ENCODE peak calls at places on chromosomes 4 and X, in eight cellular contexts. Z, K, A, R, T, N, W and E are unnamed samples.

GRCh38 chr4:80101768-80102116 is 28.7 kb upstream of the ANTXR2 start:
- DNase-seq in Z (no peak), K (no peak), A (no peak), R (no peak), T (no peak), N (no peak), W (no peak), E (no peak)

GRCh38 chr4:5824635-5825034 is 68.3 kb downstream of the CRMP1 start:
- DNase-seq in Z (no peak), K (no peak), A (no peak), R (no peak), T (peak), N (no peak), W (peak), E (no peak)

GRCh38 chr4:120694973-120695372 is 227.6 kb downstream of the PRDM5 start:
- DNase-seq in Z (no peak), K (no peak), A (no peak), R (no peak), T (peak), N (peak), W (no peak), E (no peak)

GRCh38 chr4:101419324-101420135 is 72.2 kb upstream of the PPP3CA start:
- DNase-seq in Z (no peak), K (no peak), A (peak), R (no peak), T (peak), N (no peak), W (peak), E (no peak)

GRCh38 chr4:6926681-6927478 is 17.3 kb downstream of the TBC1D14 start:
- DNase-seq in Z (peak), K (peak), A (no peak), R (peak), T (peak), N (peak), W (no peak), E (no peak)

GRCh38 chr4:27278615-27279014 is 418.0 kb downstream of the STIM2 start:
- DNase-seq in Z (no peak), K (peak), A (no peak), R (no peak), T (no peak), N (no peak), W (no peak), E (no peak)

GRCh38 chr4:31088600-31089230 is 368.5 kb downstream of the PCDH7 start:
- DNase-seq in Z (no peak), K (no peak), A (no peak), R (no peak), T (no peak), N (no peak), W (peak), E (no peak)

GRCh38 chr4:174023641-174024040 is 259.8 kb downstream of the FBXO8 start:
- DNase-seq in Z (no peak), K (no peak), A (no peak), R (no peak), T (peak), N (no peak), W (no peak), E (no peak)

GRCh38 chrX:119181491-119181890 is 53.9 kb upstream of the KIAA1210 start:
- DNase-seq in Z (no peak), K (no peak), A (no peak), R (no peak), T (peak), N (peak), W (peak), E (no peak)

GRCh38 chr4:67886281-67886680 is 2.5 kb upstream of the TMPRSS11D start:
- DNase-seq in Z (no peak), K (no peak), A (no peak), R (no peak), T (no peak), N (no peak), W (no peak), E (no peak)

GRCh38 chr4:123350191-123350544 is 46.4 kb upstream of the SPRY1 start:
- DNase-seq in Z (no peak), K (no peak), A (peak), R (no peak), T (no peak), N (no peak), W (peak), E (no peak)

GRCh38 chr4:159248383-159249178 is 145.7 kb downstream of the RAPGEF2 start:
- DNase-seq in Z (no peak), K (no peak), A (peak), R (no peak), T (no peak), N (no peak), W (peak), E (no peak)

GRCh38 chr4:39083164-39083563 is 21.1 kb downstream of the KLHL5 start:
- DNase-seq in Z (no peak), K (no peak), A (no peak), R (no peak), T (peak), N (no peak), W (no peak), E (no peak)

GRCh38 chrX:103254171-103254824 is 657 bp downstream of the TCEAL8 start:
- DNase-seq in Z (peak), K (peak), A (peak), R (no peak), T (peak), N (peak), W (peak), E (peak)

GRCh38 chrX:1582686-1583437 is 8.5 kb upstream of the AKAP17A start:
- DNase-seq in Z (peak), K (peak), A (peak), R (no peak), T (peak), N (no peak), W (no peak), E (no peak)

GRCh38 chr4:107069049-107069448 is 32.9 kb upstream of the DKK2 start:
- DNase-seq in Z (no peak), K (no peak), A (no peak), R (no peak), T (peak), N (no peak), W (no peak), E (no peak)

GRCh38 chr4:139440971-139441370 is 12.9 kb upstream of the RAB33B start:
- DNase-seq in Z (no peak), K (no peak), A (no peak), R (no peak), T (no peak), N (no peak), W (no peak), E (no peak)

GRCh38 chr4:76023381-76023780 is at the start of gene CXCL10:
- DNase-seq in Z (no peak), K (no peak), A (no peak), R (no peak), T (peak), N (no peak), W (no peak), E (no peak)

GRCh38 chrX:100928660-100929613 is at the start of gene XKRX:
- DNase-seq in Z (peak), K (peak), A (no peak), R (no peak), T (peak), N (peak), W (peak), E (peak)

GRCh38 chr4:141329174-141329569 is 108.5 kb downstream of the ZNF330 start:
- DNase-seq in Z (no peak), K (no peak), A (no peak), R (no peak), T (no peak), N (no peak), W (no peak), E (no peak)

GRCh38 chr4:8043596-8043995 is 103.9 kb upstream of the AFAP1 start:
- DNase-seq in Z (no peak), K (no peak), A (no peak), R (no peak), T (no peak), N (no peak), W (peak), E (no peak)

GRCh38 chrX:46573331-46573895 is at the start of gene CHST7:
- DNase-seq in Z (no peak), K (peak), A (peak), R (peak), T (peak), N (peak), W (peak), E (peak)

GRCh38 chrX:107565005-107565404 is 63.3 kb upstream of the PRPS1 start:
- DNase-seq in Z (no peak), K (no peak), A (no peak), R (no peak), T (no peak), N (no peak), W (no peak), E (no peak)

GRCh38 chrX:115362334-115363095 is 73.0 kb downstream of the LUZP4 start:
- DNase-seq in Z (no peak), K (peak), A (no peak), R (no peak), T (peak), N (no peak), W (peak), E (no peak)

GRCh38 chr4:24915121-24915922 is 2.5 kb upstream of the CCDC149 start:
- DNase-seq in Z (no peak), K (no peak), A (no peak), R (no peak), T (no peak), N (no peak), W (peak), E (no peak)

GRCh38 chr4:15702941-15703403 is at the start of gene BST1:
- DNase-seq in Z (peak), K (peak), A (no peak), R (peak), T (peak), N (peak), W (no peak), E (no peak)

GRCh38 chr4:184250795-184251679 is 33.4 kb upstream of the ENPP6 start:
- DNase-seq in Z (no peak), K (peak), A (peak), R (no peak), T (peak), N (no peak), W (peak), E (no peak)

GRCh38 chr4:185773419-185773818 is 38.6 kb downstream of the SORBS2 start:
- DNase-seq in Z (no peak), K (no peak), A (no peak), R (no peak), T (no peak), N (peak), W (no peak), E (no peak)

GRCh38 chr4:185567828-185568442 is 32.6 kb upstream of the PDLIM3 start:
- DNase-seq in Z (no peak), K (no peak), A (no peak), R (no peak), T (peak), N (no peak), W (no peak), E (no peak)

GRCh38 chr4:95761441-95761840 is 78.5 kb upstream of the PDHA2 start:
- DNase-seq in Z (no peak), K (no peak), A (no peak), R (no peak), T (no peak), N (no peak), W (no peak), E (no peak)

GRCh38 chr4:180828455-180829018 is 1414.7 kb upstream of the TENM3 start:
- DNase-seq in Z (no peak), K (no peak), A (peak), R (no peak), T (peak), N (peak), W (peak), E (peak)

GRCh38 chrX:119880552-119881437 is 9.2 kb downstream of the NDUFA1 start:
- DNase-seq in Z (no peak), K (no peak), A (no peak), R (peak), T (peak), N (peak), W (peak), E (no peak)

GRCh38 chr4:83043801-83044407 is 8.9 kb downstream of the COPS4 start:
- DNase-seq in Z (no peak), K (no peak), A (no peak), R (no peak), T (no peak), N (peak), W (no peak), E (no peak)

GRCh38 chr4:94426783-94427182 is 25.0 kb upstream of the PDLIM5 start:
- DNase-seq in Z (no peak), K (no peak), A (no peak), R (no peak), T (no peak), N (no peak), W (no peak), E (no peak)

GRCh38 chrX:105845661-105846060 is 23.3 kb downstream of the NRK start:
- DNase-seq in Z (no peak), K (no peak), A (no peak), R (no peak), T (no peak), N (no peak), W (no peak), E (no peak)

GRCh38 chr4:189021831-189022230 is 882.6 kb downstream of the TRIML1 start:
- DNase-seq in Z (no peak), K (no peak), A (no peak), R (no peak), T (peak), N (peak), W (no peak), E (no peak)

GRCh38 chr4:38113136-38113535 is 152.9 kb downstream of the PTTG2 start:
- DNase-seq in Z (no peak), K (no peak), A (no peak), R (no peak), T (no peak), N (no peak), W (no peak), E (no peak)

GRCh38 chrX:50712777-50713176 is 101.2 kb downstream of the SHROOM4 start:
- DNase-seq in Z (no peak), K (no peak), A (no peak), R (no peak), T (no peak), N (no peak), W (no peak), E (no peak)